ENCODE peak calls at places on chromosome 1, in seven cellular contexts. V, F, G, O, I, Z and U are unnamed samples.

GRCh38 chr1:27342391-27342777 is 562 bp downstream of the SYTL1 start:
- DNase-seq in V (peak; percentile 32), F (no peak), G (no peak), O (no peak), I (peak; percentile 3), Z (no peak), U (peak; percentile 51)

GRCh38 chr1:38896169-38896568 is 14.8 kb upstream of the GJA9 start:
- DNase-seq in V (no peak), F (no peak), G (no peak), O (no peak), I (no peak), Z (no peak), U (no peak)

GRCh38 chr1:91866425-91866824 is 19.5 kb downstream of the TGFBR3 start:
- DNase-seq in V (no peak), F (no peak), G (no peak), O (no peak), I (no peak), Z (no peak), U (no peak)

GRCh38 chr1:24866211-24867063 is 63.6 kb downstream of the RUNX3 start:
- DNase-seq in V (no peak), F (no peak), G (no peak), O (no peak), I (no peak), Z (no peak), U (no peak)

GRCh38 chr1:118783095-118783758 is 204.9 kb downstream of the TBX15 start:
- DNase-seq in V (no peak), F (no peak), G (peak; percentile 24), O (no peak), I (peak; percentile 16), Z (no peak), U (no peak)

GRCh38 chr1:29105822-29106221 is 17.9 kb downstream of the TMEM200B start:
- DNase-seq in V (no peak), F (no peak), G (no peak), O (no peak), I (no peak), Z (no peak), U (no peak)

GRCh38 chr1:5928714-5929400 is 63.4 kb downstream of the NPHP4 start:
- DNase-seq in V (no peak), F (no peak), G (no peak), O (no peak), I (no peak), Z (no peak), U (no peak)

GRCh38 chr1:47181095-47181954 is 8.5 kb downstream of the PDZK1IP1 start:
- DNase-seq in V (no peak), F (no peak), G (no peak), O (no peak), I (no peak), Z (no peak), U (no peak)

GRCh38 chr1:173473599-173474011 is 3.5 kb upstream of the PRDX6 start:
- DNase-seq in V (no peak), F (peak; percentile 30), G (no peak), O (no peak), I (no peak), Z (no peak), U (no peak)

GRCh38 chr1:223504741-223505140 is 111.5 kb downstream of the CCDC185 start:
- DNase-seq in V (no peak), F (peak; percentile 32), G (no peak), O (no peak), I (no peak), Z (no peak), U (no peak)

GRCh38 chr1:165403835-165404482 is 41.0 kb downstream of the RXRG start:
- DNase-seq in V (no peak), F (no peak), G (peak; percentile 70), O (no peak), I (no peak), Z (no peak), U (peak; percentile 22)

GRCh38 chr1:63693956-63694607 is 79.7 kb upstream of the ROR1 start:
- DNase-seq in V (no peak), F (no peak), G (no peak), O (no peak), I (no peak), Z (no peak), U (no peak)

GRCh38 chr1:215631489-215631888 is 64.4 kb downstream of the KCTD3 start:
- DNase-seq in V (no peak), F (peak; percentile 10), G (peak; percentile 32), O (no peak), I (peak; percentile 96), Z (no peak), U (no peak)

GRCh38 chr1:22815421-22816062 is 104.9 kb downstream of the EPHB2 start:
- DNase-seq in V (no peak), F (no peak), G (no peak), O (no peak), I (no peak), Z (no peak), U (no peak)

GRCh38 chr1:76065212-76065611 is 9.3 kb upstream of the ST6GALNAC3 start:
- DNase-seq in V (no peak), F (no peak), G (no peak), O (no peak), I (no peak), Z (no peak), U (no peak)